ENCODE peak calls at places on chromosome 12, in six cellular contexts. I is activated T-helper 1 cell treated with anti-CD3 and anti-CD28 coated beads, Interleukin-2, amount 50 U/mL, for 16 hours; H is tibial artery; Y is GOT3; K is H4; S is HuH-7. Z is an unnamed sample.

GRCh38 chr12:19198272-19198671 is 68.7 kb downstream of the PLEKHA5 start:
- DNase-seq in I (no peak), H (no peak), Y (no peak), K (peak; percentile 30), S (no peak), Z (no peak)

GRCh38 chr12:119681953-119682352 is 14.0 kb downstream of the PRKAB1 start:
- DNase-seq in I (no peak), H (no peak), Y (no peak), K (no peak), S (no peak), Z (no peak)

GRCh38 chr12:10802587-10802986 is at the start of gene TAS2R7:
- DNase-seq in I (no peak), H (no peak), Y (no peak), K (no peak), S (no peak), Z (no peak)

GRCh38 chr12:116265361-116266128 is 11.9 kb downstream of the MED13L start:
- DNase-seq in I (no peak), H (no peak), Y (no peak), K (no peak), S (no peak), Z (no peak)

GRCh38 chr12:76024102-76024781 is 7.3 kb downstream of the PHLDA1 start:
- DNase-seq in I (no peak), H (no peak), Y (no peak), K (no peak), S (no peak), Z (no peak)

GRCh38 chr12:10119072-10119471 is 10.9 kb downstream of the CLEC7A start:
- DNase-seq in I (no peak), H (no peak), Y (no peak), K (no peak), S (no peak), Z (no peak)

GRCh38 chr12:47896633-47897032 is 8.2 kb downstream of the VDR start:
- DNase-seq in I (no peak), H (no peak), Y (no peak), K (peak; percentile 67), S (no peak), Z (no peak)

GRCh38 chr12:51383281-51383905 is 7.8 kb downstream of the GALNT6 start:
- DNase-seq in I (no peak), H (no peak), Y (no peak), K (peak; percentile 49), S (no peak), Z (peak; percentile 36)

GRCh38 chr12:63895841-63896240 is 51.3 kb downstream of the SRGAP1 start:
- DNase-seq in I (no peak), H (no peak), Y (no peak), K (no peak), S (no peak), Z (no peak)

GRCh38 chr12:19894803-19895202 is 455.5 kb downstream of the AEBP2 start:
- DNase-seq in I (no peak), H (no peak), Y (no peak), K (peak; percentile 19), S (no peak), Z (no peak)

GRCh38 chr12:95848575-95849388 is 10.0 kb upstream of the SNRPF start:
- DNase-seq in I (no peak), H (no peak), Y (no peak), K (peak; percentile 42), S (peak; percentile 32), Z (peak; percentile 50)

GRCh38 chr12:55619352-55620138 is 17.1 kb upstream of the OR10P1 start:
- DNase-seq in I (no peak), H (no peak), Y (no peak), K (peak; percentile 86), S (peak; percentile 59), Z (peak; percentile 89)

GRCh38 chr12:23084236-23084995 is 459.4 kb downstream of the ETNK1 start:
- DNase-seq in I (no peak), H (no peak), Y (no peak), K (peak; percentile 93), S (no peak), Z (no peak)

GRCh38 chr12:129163861-129164260 is 310.6 kb downstream of the GLT1D1 start:
- DNase-seq in I (no peak), H (no peak), Y (no peak), K (no peak), S (no peak), Z (no peak)

GRCh38 chr12:95114766-95115450 is 41.5 kb upstream of the NR2C1 start:
- DNase-seq in I (no peak), H (no peak), Y (no peak), K (no peak), S (no peak), Z (no peak)

GRCh38 chr12:14532152-14532551 is 35.5 kb downstream of the PLBD1 start:
- DNase-seq in I (no peak), H (no peak), Y (no peak), K (no peak), S (no peak), Z (no peak)

GRCh38 chr12:58425481-58426392 is 484.4 kb downstream of the ATP23 start:
- DNase-seq in I (no peak), H (peak; percentile 62), Y (peak; percentile 88), K (peak; percentile 89), S (peak; percentile 17), Z (no peak)

GRCh38 chr12:119235352-119235751 is 56.6 kb downstream of the HSPB8 start:
- DNase-seq in I (no peak), H (no peak), Y (no peak), K (no peak), S (peak; percentile 6), Z (no peak)

GRCh38 chr12:13425766-13426165 is 229.2 kb downstream of the EMP1 start:
- DNase-seq in I (no peak), H (no peak), Y (peak; percentile 9), K (peak; percentile 42), S (no peak), Z (no peak)

GRCh38 chr12:116919706-116920485 is 9.1 kb downstream of the FBXW8 start:
- DNase-seq in I (no peak), H (no peak), Y (no peak), K (no peak), S (no peak), Z (no peak)

GRCh38 chr12:27064397-27065342 is 17.7 kb downstream of the C12orf71 start:
- DNase-seq in I (no peak), H (no peak), Y (no peak), K (no peak), S (no peak), Z (peak; percentile 40)

GRCh38 chr12:57479043-57479375 is 657 bp downstream of the ARHGAP9 start:
- DNase-seq in I (no peak), H (no peak), Y (no peak), K (no peak), S (no peak), Z (no peak)

GRCh38 chr12:21456291-21456780 is 18.9 kb downstream of the PYROXD1 start:
- DNase-seq in I (peak; percentile 9), H (no peak), Y (no peak), K (no peak), S (no peak), Z (peak; percentile 90)

GRCh38 chr12:96720363-96720705 is 186.7 kb upstream of the NEDD1 start:
- DNase-seq in I (no peak), H (no peak), Y (no peak), K (peak; percentile 16), S (peak; percentile 27), Z (peak; percentile 64)

GRCh38 chr12:69396963-69397362 is 37.4 kb downstream of the YEATS4 start:
- DNase-seq in I (no peak), H (no peak), Y (no peak), K (no peak), S (no peak), Z (no peak)

GRCh38 chr12:91370086-91370868 is 187.7 kb upstream of the DCN start:
- DNase-seq in I (no peak), H (no peak), Y (no peak), K (no peak), S (no peak), Z (peak; percentile 46)

GRCh38 chr12:65209655-65210043 is 40.3 kb downstream of the LEMD3 start:
- DNase-seq in I (no peak), H (no peak), Y (no peak), K (no peak), S (no peak), Z (peak; percentile 73)

GRCh38 chr12:27446436-27446835 is at the start of gene SMCO2:
- DNase-seq in I (no peak), H (no peak), Y (no peak), K (no peak), S (no peak), Z (no peak)

GRCh38 chr12:95204141-95204866 is 13.0 kb downstream of the FGD6 start:
- DNase-seq in I (no peak), H (no peak), Y (no peak), K (peak; percentile 97), S (no peak), Z (peak; percentile 66)

GRCh38 chr12:103050273-103050672 is 92.8 kb downstream of the ASCL1 start:
- DNase-seq in I (no peak), H (no peak), Y (no peak), K (no peak), S (no peak), Z (no peak)

GRCh38 chr12:132583736-132584135 is 26.6 kb downstream of the LRCOL1 start:
- DNase-seq in I (no peak), H (no peak), Y (no peak), K (no peak), S (no peak), Z (no peak)

GRCh38 chr12:65123435-65124063 is 2.4 kb upstream of the WIF1 start:
- DNase-seq in I (no peak), H (no peak), Y (no peak), K (peak; percentile 27), S (peak; percentile 17), Z (peak; percentile 79)

GRCh38 chr12:9870311-9870866 is 1.2 kb upstream of the CLEC2B start:
- DNase-seq in I (no peak), H (no peak), Y (no peak), K (no peak), S (no peak), Z (peak; percentile 24)

GRCh38 chr12:19700969-19701368 is 261.7 kb downstream of the AEBP2 start:
- DNase-seq in I (no peak), H (no peak), Y (no peak), K (no peak), S (no peak), Z (no peak)

GRCh38 chr12:55818886-55819285 is 1.0 kb downstream of the ORMDL2 start:
- DNase-seq in I (no peak), H (no peak), Y (no peak), K (no peak), S (no peak), Z (no peak)

Z was measured in NB4.